ENCODE peak calls at places on chromosome 9, in five cellular contexts. F is Ammon's horn; E is CD8-positive, alpha-beta memory T cell; R is AML-193; B is NCI-H1105 treated with DMSO at 0.1 percent for 48 hours. A is an unnamed sample.

GRCh38 chr9:16721972-16722371 is 148.5 kb downstream of the BNC2 start:
- DNase-seq in F (no peak), E (no peak), R (no peak), B (no peak), A (no peak)

GRCh38 chr9:28445211-28445610 is 871.9 kb upstream of the C9orf72 start:
- DNase-seq in F (no peak), E (no peak), R (no peak), B (no peak), A (no peak)

GRCh38 chr9:87529666-87530065 is 32.0 kb downstream of the DAPK1 start:
- DNase-seq in F (no peak), E (no peak), R (no peak), B (no peak), A (no peak)

GRCh38 chr9:97911970-97912369 is 10.3 kb downstream of the TRMO start:
- DNase-seq in F (no peak), E (no peak), R (no peak), B (no peak), A (no peak)

GRCh38 chr9:129331772-129332512 is 153.9 kb upstream of the IER5L start:
- DNase-seq in F (no peak), E (no peak), R (no peak), B (no peak), A (no peak)

GRCh38 chr9:137107312-137107921 is 7.1 kb downstream of the DPP7 start:
- DNase-seq in F (no peak), E (no peak), R (no peak), B (no peak), A (no peak)

GRCh38 chr9:89746385-89747116 is 141.7 kb downstream of the GADD45G start:
- DNase-seq in F (no peak), E (no peak), R (no peak), B (no peak), A (no peak)

GRCh38 chr9:76302947-76303550 is 91.2 kb downstream of the RFK start:
- DNase-seq in F (peak; percentile 72), E (peak; percentile 39), R (peak; percentile 66), B (peak; percentile 58), A (peak; percentile 55)

GRCh38 chr9:34746526-34746925 is 36.6 kb upstream of the CCL21 start:
- DNase-seq in F (no peak), E (no peak), R (no peak), B (no peak), A (no peak)

GRCh38 chr9:97555164-97555563 is 53.7 kb downstream of the TMOD1 start:
- DNase-seq in F (peak; percentile 38), E (no peak), R (no peak), B (no peak), A (no peak)

GRCh38 chr9:136798708-136799078 is 2.6 kb downstream of the CCDC183 start:
- DNase-seq in F (no peak), E (no peak), R (no peak), B (no peak), A (no peak)

GRCh38 chr9:124182741-124183140 is 75.0 kb upstream of the NEK6 start:
- DNase-seq in F (no peak), E (no peak), R (no peak), B (peak; percentile 99), A (peak; percentile 89)

GRCh38 chr9:105103776-105104175 is 140.7 kb upstream of the SLC44A1 start:
- DNase-seq in F (no peak), E (no peak), R (no peak), B (no peak), A (no peak)

GRCh38 chr9:134328341-134328840 is 2.1 kb downstream of the RXRA start:
- DNase-seq in F (no peak), E (no peak), R (no peak), B (no peak), A (no peak)

GRCh38 chr9:133184971-133185370 is 21.3 kb upstream of the GBGT1 start:
- DNase-seq in F (peak; percentile 79), E (peak; percentile 20), R (peak; percentile 72), B (peak; percentile 62), A (peak; percentile 20)